ENCODE peak calls at places on chromosomes 2 and 18, in eight cellular contexts. M is adrenal gland; K is IMR-90; J is Right ventricle myocardium superior; A is NCI-H446 treated with DMSO at 0.1 percent for 48 hours; F is ELF-1; Y is activated T-helper 1 cell treated with anti-CD3 and anti-CD28 coated beads, Interleukin-12 subunit alpha, Interleukin-12 subunit beta, Interleukin-2, Interleukin-4 antibody, amounts not matched to agents 30 ng/mL and 10 ng/mL and 1 ng/mL, durations not matched to agents 14 hours and 24 hours and 36 hours; I is SW 1271. W is an unnamed sample.

GRCh38 chr18:58570360-58571064 is 58.4 kb downstream of the ALPK2 start:
- DNase-seq in M (no peak), K (no peak), J (no peak), A (no peak), F (no peak), Y (no peak), I (no peak), W (no peak)

GRCh38 chr2:56444339-56444738 is 260.5 kb downstream of the CCDC85A start:
- DNase-seq in M (no peak), K (no peak), J (peak; percentile 42), A (peak; percentile 51), F (no peak), Y (no peak), I (no peak), W (peak; percentile 7)

GRCh38 chr2:216195565-216195978 is 86.4 kb downstream of the XRCC5 start:
- DNase-seq in M (no peak), K (peak; percentile 94), J (no peak), A (no peak), F (no peak), Y (no peak), I (no peak), W (no peak)

GRCh38 chr2:11177871-11178598 is 22.8 kb downstream of the SLC66A3 start:
- DNase-seq in M (no peak), K (peak; percentile 52), J (no peak), A (peak; percentile 1), F (no peak), Y (no peak), I (no peak), W (peak; percentile 34)

GRCh38 chr2:27955762-27956161 is 65.2 kb downstream of the BABAM2 start:
- DNase-seq in M (no peak), K (peak; percentile 11), J (no peak), A (no peak), F (no peak), Y (no peak), I (no peak), W (no peak)

GRCh38 chr18:63730788-63731187 is 28.0 kb downstream of the SERPINB11 start:
- DNase-seq in M (no peak), K (no peak), J (no peak), A (no peak), F (peak; percentile 21), Y (no peak), I (no peak), W (no peak)

GRCh38 chr2:230166557-230167170 is 53.1 kb downstream of the SP110 start:
- DNase-seq in M (no peak), K (no peak), J (no peak), A (no peak), F (no peak), Y (no peak), I (no peak), W (no peak)

GRCh38 chr2:55885129-55885943 is 38.2 kb downstream of the EFEMP1 start:
- DNase-seq in M (peak; percentile 40), K (peak; percentile 96), J (no peak), A (peak; percentile 23), F (no peak), Y (no peak), I (peak; percentile 68), W (no peak)

GRCh38 chr2:211745295-211746097 is 793.1 kb downstream of the ERBB4 start:
- DNase-seq in M (peak; percentile 70), K (peak; percentile 49), J (peak; percentile 44), A (peak; percentile 56), F (peak; percentile 74), Y (peak; percentile 6), I (peak; percentile 63), W (peak; percentile 70)

GRCh38 chr18:73793386-73793785 is 354.2 kb downstream of the FBXO15 start:
- DNase-seq in M (no peak), K (peak; percentile 75), J (no peak), A (no peak), F (peak; percentile 16), Y (no peak), I (no peak), W (no peak)

GRCh38 chr2:191291471-191291870 is 46.3 kb downstream of the MYO1B start:
- DNase-seq in M (no peak), K (no peak), J (no peak), A (no peak), F (no peak), Y (no peak), I (no peak), W (no peak)

GRCh38 chr2:239232195-239232578 is 168.6 kb downstream of the HDAC4 start:
- DNase-seq in M (no peak), K (no peak), J (no peak), A (no peak), F (no peak), Y (no peak), I (no peak), W (no peak)

GRCh38 chr2:18910843-18911242 is 321.5 kb upstream of the NT5C1B start:
- DNase-seq in M (no peak), K (peak; percentile 74), J (no peak), A (no peak), F (peak; percentile 1), Y (no peak), I (peak; percentile 65), W (no peak)

GRCh38 chr2:15940661-15941482 is 522 bp downstream of the MYCN start:
- DNase-seq in M (no peak), K (no peak), J (no peak), A (peak; percentile 56), F (peak; percentile 90), Y (no peak), I (no peak), W (no peak)

GRCh38 chr2:149001496-149001895 is 37.0 kb upstream of the LYPD6B start:
- DNase-seq in M (no peak), K (no peak), J (no peak), A (peak; percentile 39), F (no peak), Y (no peak), I (no peak), W (peak; percentile 92)

GRCh38 chr18:12637901-12638633 is 19.8 kb downstream of the SPIRE1 start:
- DNase-seq in M (no peak), K (peak; percentile 69), J (no peak), A (no peak), F (no peak), Y (no peak), I (peak; percentile 50), W (no peak)

GRCh38 chr2:94758546-94758945 is 112.7 kb upstream of the TEKT4 start:
- DNase-seq in M (no peak), K (no peak), J (no peak), A (no peak), F (no peak), Y (no peak), I (no peak), W (no peak)

GRCh38 chr18:62449490-62450104 is 73.2 kb upstream of the ZCCHC2 start:
- DNase-seq in M (no peak), K (no peak), J (no peak), A (no peak), F (no peak), Y (no peak), I (no peak), W (no peak)

GRCh38 chr2:11809586-11810236 is 63.3 kb downstream of the LPIN1 start:
- DNase-seq in M (peak; percentile 16), K (no peak), J (no peak), A (no peak), F (no peak), Y (no peak), I (no peak), W (no peak)

GRCh38 chr18:2486426-2486825 is 84.9 kb downstream of the METTL4 start:
- DNase-seq in M (no peak), K (no peak), J (no peak), A (no peak), F (no peak), Y (no peak), I (no peak), W (no peak)

GRCh38 chr2:238091426-238092060 is 8.6 kb upstream of the ESPNL start:
- DNase-seq in M (no peak), K (no peak), J (no peak), A (no peak), F (no peak), Y (no peak), I (no peak), W (no peak)

GRCh38 chr18:24930974-24931373 is 421.0 kb downstream of the ZNF521 start:
- DNase-seq in M (no peak), K (no peak), J (no peak), A (no peak), F (no peak), Y (no peak), I (no peak), W (no peak)

GRCh38 chr2:99818842-99819241 is 323.5 kb downstream of the AFF3 start:
- DNase-seq in M (no peak), K (peak; percentile 47), J (no peak), A (no peak), F (no peak), Y (no peak), I (peak; percentile 38), W (peak; percentile 60)

GRCh38 chr2:72757177-72757775 is 68.6 kb downstream of the EXOC6B start:
- DNase-seq in M (peak; percentile 85), K (peak; percentile 76), J (no peak), A (no peak), F (peak; percentile 58), Y (no peak), I (peak; percentile 44), W (peak; percentile 67)

GRCh38 chr2:58852243-58852642 is 611.1 kb upstream of the FANCL start:
- DNase-seq in M (no peak), K (no peak), J (no peak), A (no peak), F (no peak), Y (no peak), I (no peak), W (no peak)

GRCh38 chr2:61938511-61938910 is 33.0 kb downstream of the COMMD1 start:
- DNase-seq in M (no peak), K (no peak), J (no peak), A (no peak), F (no peak), Y (no peak), I (no peak), W (peak; percentile 50)

GRCh38 chr2:101188683-101189405 is 37.7 kb upstream of the TBC1D8 start:
- DNase-seq in M (peak; percentile 68), K (peak; percentile 44), J (no peak), A (no peak), F (peak; percentile 52), Y (no peak), I (peak; percentile 7), W (peak; percentile 23)

GRCh38 chr2:183490930-183491329 is 366.7 kb downstream of the NUP35 start:
- DNase-seq in M (no peak), K (no peak), J (peak; percentile 47), A (peak; percentile 74), F (no peak), Y (no peak), I (no peak), W (peak; percentile 10)